ENCODE peak calls at places on chromosomes 11 and 22, in four cellular contexts. One of them, this sample, is unnamed.

GRCh38 chr11:76443254-76443935 is 1.4 kb upstream of the EMSY start:
- DNase-seq in stimulated activated CD8-positive, alpha-beta memory T cell treated with anti-CD3 and anti-CD28 coated beads, Interleukin-2, amount 100 ng/mL, for 48 hours: no peak
- DNase-seq in epithelial cell of prostate: no peak
- DNase-seq in GM23248: peak
- DNase-seq in this sample: no peak

GRCh38 chr11:129346916-129347315 is 28.7 kb upstream of the BARX2 start:
- DNase-seq in GM23248: no peak
- DNase-seq in stimulated activated CD8-positive, alpha-beta memory T cell treated with anti-CD3 and anti-CD28 coated beads, Interleukin-2, amount 100 ng/mL, for 48 hours: no peak
- DNase-seq in epithelial cell of prostate: no peak
- DNase-seq in this sample: no peak

GRCh38 chr11:68939583-68940555 is 36.2 kb downstream of the IGHMBP2 start:
- DNase-seq in stimulated activated CD8-positive, alpha-beta memory T cell treated with anti-CD3 and anti-CD28 coated beads, Interleukin-2, amount 100 ng/mL, for 48 hours: no peak
- DNase-seq in GM23248: no peak
- DNase-seq in epithelial cell of prostate: no peak
- DNase-seq in this sample: peak

GRCh38 chr11:78030429-78031325 is 7.6 kb upstream of the KCTD14 start:
- DNase-seq in GM23248: peak
- DNase-seq in stimulated activated CD8-positive, alpha-beta memory T cell treated with anti-CD3 and anti-CD28 coated beads, Interleukin-2, amount 100 ng/mL, for 48 hours: no peak
- DNase-seq in epithelial cell of prostate: no peak
- DNase-seq in this sample: no peak

GRCh38 chr11:69032833-69033232 is 15.9 kb upstream of the TPCN2 start:
- DNase-seq in stimulated activated CD8-positive, alpha-beta memory T cell treated with anti-CD3 and anti-CD28 coated beads, Interleukin-2, amount 100 ng/mL, for 48 hours: no peak
- DNase-seq in GM23248: no peak
- DNase-seq in epithelial cell of prostate: no peak
- DNase-seq in this sample: no peak

GRCh38 chr22:29144786-29145160 is 60.9 kb upstream of the EMID1 start:
- DNase-seq in epithelial cell of prostate: no peak
- DNase-seq in stimulated activated CD8-positive, alpha-beta memory T cell treated with anti-CD3 and anti-CD28 coated beads, Interleukin-2, amount 100 ng/mL, for 48 hours: no peak
- DNase-seq in GM23248: no peak
- DNase-seq in this sample: no peak

GRCh38 chr11:128420943-128421342 is 166.4 kb downstream of the ETS1 start:
- DNase-seq in GM23248: peak
- DNase-seq in stimulated activated CD8-positive, alpha-beta memory T cell treated with anti-CD3 and anti-CD28 coated beads, Interleukin-2, amount 100 ng/mL, for 48 hours: no peak
- DNase-seq in epithelial cell of prostate: no peak
- DNase-seq in this sample: peak

GRCh38 chr11:122209619-122210377 is 93.8 kb upstream of the BLID start:
- DNase-seq in GM23248: peak
- DNase-seq in epithelial cell of prostate: no peak
- DNase-seq in stimulated activated CD8-positive, alpha-beta memory T cell treated with anti-CD3 and anti-CD28 coated beads, Interleukin-2, amount 100 ng/mL, for 48 hours: no peak
- DNase-seq in this sample: no peak

GRCh38 chr11:131172011-131172410 is 198.4 kb upstream of the NTM start:
- DNase-seq in GM23248: no peak
- DNase-seq in stimulated activated CD8-positive, alpha-beta memory T cell treated with anti-CD3 and anti-CD28 coated beads, Interleukin-2, amount 100 ng/mL, for 48 hours: no peak
- DNase-seq in epithelial cell of prostate: no peak
- DNase-seq in this sample: no peak

GRCh38 chr11:503179-503981 is 3.7 kb downstream of the RNH1 start:
- DNase-seq in stimulated activated CD8-positive, alpha-beta memory T cell treated with anti-CD3 and anti-CD28 coated beads, Interleukin-2, amount 100 ng/mL, for 48 hours: no peak
- DNase-seq in epithelial cell of prostate: no peak
- DNase-seq in GM23248: peak
- DNase-seq in this sample: no peak

GRCh38 chr11:59173080-59173963 is 1.4 kb downstream of the DTX4 start:
- DNase-seq in GM23248: peak
- DNase-seq in stimulated activated CD8-positive, alpha-beta memory T cell treated with anti-CD3 and anti-CD28 coated beads, Interleukin-2, amount 100 ng/mL, for 48 hours: no peak
- DNase-seq in epithelial cell of prostate: no peak
- DNase-seq in this sample: no peak

GRCh38 chr22:35258144-35258988 is 1.1 kb downstream of the HMGXB4 start:
- DNase-seq in GM23248: peak
- DNase-seq in epithelial cell of prostate: no peak
- DNase-seq in stimulated activated CD8-positive, alpha-beta memory T cell treated with anti-CD3 and anti-CD28 coated beads, Interleukin-2, amount 100 ng/mL, for 48 hours: no peak
- DNase-seq in this sample: no peak

GRCh38 chr11:117328414-117329010 is 858 bp downstream of the CEP164 start:
- DNase-seq in GM23248: peak
- DNase-seq in epithelial cell of prostate: no peak
- DNase-seq in stimulated activated CD8-positive, alpha-beta memory T cell treated with anti-CD3 and anti-CD28 coated beads, Interleukin-2, amount 100 ng/mL, for 48 hours: no peak
- DNase-seq in this sample: no peak

GRCh38 chr11:104700609-104701008 is 197.7 kb downstream of the CASP12 start:
- DNase-seq in stimulated activated CD8-positive, alpha-beta memory T cell treated with anti-CD3 and anti-CD28 coated beads, Interleukin-2, amount 100 ng/mL, for 48 hours: no peak
- DNase-seq in epithelial cell of prostate: peak
- DNase-seq in GM23248: peak
- DNase-seq in this sample: no peak

GRCh38 chr11:112159098-112159761 is 4.7 kb downstream of the IL18 start:
- DNase-seq in GM23248: no peak
- DNase-seq in stimulated activated CD8-positive, alpha-beta memory T cell treated with anti-CD3 and anti-CD28 coated beads, Interleukin-2, amount 100 ng/mL, for 48 hours: no peak
- DNase-seq in epithelial cell of prostate: no peak
- DNase-seq in this sample: no peak

GRCh38 chr22:44583854-44584253 is 85.8 kb upstream of the RTL6 start:
- DNase-seq in epithelial cell of prostate: no peak
- DNase-seq in GM23248: no peak
- DNase-seq in stimulated activated CD8-positive, alpha-beta memory T cell treated with anti-CD3 and anti-CD28 coated beads, Interleukin-2, amount 100 ng/mL, for 48 hours: no peak
- DNase-seq in this sample: peak

GRCh38 chr22:40714514-40714966 is 35.3 kb downstream of the MCHR1 start:
- DNase-seq in stimulated activated CD8-positive, alpha-beta memory T cell treated with anti-CD3 and anti-CD28 coated beads, Interleukin-2, amount 100 ng/mL, for 48 hours: no peak
- DNase-seq in epithelial cell of prostate: no peak
- DNase-seq in GM23248: peak
- DNase-seq in this sample: no peak

GRCh38 chr11:103601230-103601846 is 435.1 kb upstream of the DDI1 start:
- DNase-seq in GM23248: peak
- DNase-seq in stimulated activated CD8-positive, alpha-beta memory T cell treated with anti-CD3 and anti-CD28 coated beads, Interleukin-2, amount 100 ng/mL, for 48 hours: no peak
- DNase-seq in epithelial cell of prostate: no peak
- DNase-seq in this sample: no peak

GRCh38 chr11:72012897-72013721 is 14.4 kb downstream of the IL18BP start:
- DNase-seq in epithelial cell of prostate: peak
- DNase-seq in stimulated activated CD8-positive, alpha-beta memory T cell treated with anti-CD3 and anti-CD28 coated beads, Interleukin-2, amount 100 ng/mL, for 48 hours: no peak
- DNase-seq in GM23248: peak
- DNase-seq in this sample: no peak

GRCh38 chr11:130344846-130345245 is 30.1 kb upstream of the ZBTB44 start:
- DNase-seq in stimulated activated CD8-positive, alpha-beta memory T cell treated with anti-CD3 and anti-CD28 coated beads, Interleukin-2, amount 100 ng/mL, for 48 hours: no peak
- DNase-seq in epithelial cell of prostate: no peak
- DNase-seq in GM23248: no peak
- DNase-seq in this sample: no peak

GRCh38 chr22:41106122-41106968 is 14.0 kb downstream of the EP300 start:
- DNase-seq in stimulated activated CD8-positive, alpha-beta memory T cell treated with anti-CD3 and anti-CD28 coated beads, Interleukin-2, amount 100 ng/mL, for 48 hours: no peak
- DNase-seq in GM23248: no peak
- DNase-seq in epithelial cell of prostate: no peak
- DNase-seq in this sample: no peak

GRCh38 chr22:46352691-46353386 is 17.3 kb downstream of the TRMU start:
- DNase-seq in stimulated activated CD8-positive, alpha-beta memory T cell treated with anti-CD3 and anti-CD28 coated beads, Interleukin-2, amount 100 ng/mL, for 48 hours: no peak
- DNase-seq in GM23248: no peak
- DNase-seq in epithelial cell of prostate: peak
- DNase-seq in this sample: no peak

GRCh38 chr11:120819003-120819402 is 204.9 kb upstream of the TBCEL start:
- DNase-seq in GM23248: no peak
- DNase-seq in stimulated activated CD8-positive, alpha-beta memory T cell treated with anti-CD3 and anti-CD28 coated beads, Interleukin-2, amount 100 ng/mL, for 48 hours: no peak
- DNase-seq in epithelial cell of prostate: no peak
- DNase-seq in this sample: no peak

GRCh38 chr22:46418827-46419226 is 83.3 kb downstream of the TRMU start:
- DNase-seq in GM23248: no peak
- DNase-seq in stimulated activated CD8-positive, alpha-beta memory T cell treated with anti-CD3 and anti-CD28 coated beads, Interleukin-2, amount 100 ng/mL, for 48 hours: no peak
- DNase-seq in epithelial cell of prostate: no peak
- DNase-seq in this sample: no peak

GRCh38 chr11:122804796-122805195 is 33.5 kb upstream of the CRTAM start:
- DNase-seq in GM23248: peak
- DNase-seq in epithelial cell of prostate: peak
- DNase-seq in stimulated activated CD8-positive, alpha-beta memory T cell treated with anti-CD3 and anti-CD28 coated beads, Interleukin-2, amount 100 ng/mL, for 48 hours: no peak
- DNase-seq in this sample: no peak

GRCh38 chr11:6200975-6201374 is 2.0 kb downstream of the OR52W1 start:
- DNase-seq in GM23248: no peak
- DNase-seq in epithelial cell of prostate: no peak
- DNase-seq in stimulated activated CD8-positive, alpha-beta memory T cell treated with anti-CD3 and anti-CD28 coated beads, Interleukin-2, amount 100 ng/mL, for 48 hours: no peak
- DNase-seq in this sample: peak

This sample was measured in natural killer cell treated with Interleukin-12 subunit alpha and Interleukin-12 subunit beta and Interleukin-15 and Interleukin-18, amount 100 ng/mL, for 72 hours.